ENCODE peak calls at places on chromosomes 12 and 14, in four cellular contexts. K, W, R and A are unnamed samples.

GRCh38 chr12:121165316-121165715 is 32.6 kb downstream of the P2RX7 start:
- DNase-seq in K (no peak), W (no peak), R (no peak), A (no peak)

GRCh38 chr12:120139958-120140357 is 23.4 kb upstream of the RAB35 start:
- DNase-seq in K (no peak), W (no peak), R (no peak), A (no peak)

GRCh38 chr12:16112626-16113560 is 164.6 kb downstream of the SLC15A5 start:
- DNase-seq in K (no peak), W (peak), R (no peak), A (no peak)

GRCh38 chr14:49659526-49660455 is 24.7 kb upstream of the DNAAF2 start:
- DNase-seq in K (no peak), W (no peak), R (no peak), A (no peak)

GRCh38 chr14:88955470-88955869 is 131.0 kb downstream of the TTC8 start:
- DNase-seq in K (no peak), W (no peak), R (no peak), A (no peak)

GRCh38 chr14:103943673-103944072 is 1.3 kb upstream of the RD3L start:
- DNase-seq in K (no peak), W (no peak), R (no peak), A (no peak)

GRCh38 chr14:79373451-79373850 is 837.9 kb downstream of the DIO2 start:
- DNase-seq in K (no peak), W (no peak), R (no peak), A (no peak)

GRCh38 chr14:86296173-86296572 is 766.2 kb downstream of the FLRT2 start:
- DNase-seq in K (no peak), W (no peak), R (no peak), A (no peak)

GRCh38 chr14:100025111-100025510 is 40.1 kb upstream of the EVL start:
- DNase-seq in K (no peak), W (peak), R (peak), A (peak)

GRCh38 chr12:108167974-108168373 is 38.9 kb downstream of the WSCD2 start:
- DNase-seq in K (no peak), W (no peak), R (no peak), A (no peak)

GRCh38 chr12:32217354-32218310 is 111.0 kb downstream of the BICD1 start:
- DNase-seq in K (no peak), W (no peak), R (no peak), A (no peak)

GRCh38 chr12:43208627-43209026 is 343.4 kb downstream of the ADAMTS20 start:
- DNase-seq in K (no peak), W (no peak), R (no peak), A (no peak)

GRCh38 chr14:30143617-30144016 is 216.0 kb upstream of the PRKD1 start:
- DNase-seq in K (no peak), W (no peak), R (no peak), A (no peak)

GRCh38 chr12:112350593-112351592 is 31.3 kb downstream of the HECTD4 start:
- DNase-seq in K (no peak), W (no peak), R (no peak), A (peak)

GRCh38 chr12:24821691-24822090 is 127.2 kb downstream of the BCAT1 start:
- DNase-seq in K (no peak), W (no peak), R (no peak), A (no peak)

GRCh38 chr14:104774453-104775072 is 21.0 kb downstream of the AKT1 start:
- DNase-seq in K (no peak), W (no peak), R (no peak), A (no peak)

GRCh38 chr12:123531091-123531490 is 2.4 kb downstream of the RILPL1 start:
- DNase-seq in K (peak), W (no peak), R (no peak), A (no peak)

GRCh38 chr12:124437121-124437520 is 130.3 kb downstream of the NCOR2 start:
- DNase-seq in K (no peak), W (no peak), R (no peak), A (no peak)

GRCh38 chr14:90336401-90336800 is 4.7 kb upstream of the NRDE2 start:
- DNase-seq in K (no peak), W (no peak), R (no peak), A (no peak)

GRCh38 chr12:2247109-2247508 is 194.3 kb downstream of the CACNA1C start:
- DNase-seq in K (no peak), W (no peak), R (no peak), A (no peak)

GRCh38 chr14:61525293-61526011 is 169.9 kb upstream of the HIF1A start:
- DNase-seq in K (peak), W (peak), R (peak), A (no peak)

GRCh38 chr12:92061061-92061460 is 84.6 kb downstream of the BTG1 start:
- DNase-seq in K (no peak), W (no peak), R (no peak), A (no peak)

GRCh38 chr14:29743566-29743965 is 184.1 kb downstream of the PRKD1 start:
- DNase-seq in K (no peak), W (no peak), R (no peak), A (no peak)

GRCh38 chr12:76183459-76184186 is 99.1 kb upstream of the NAP1L1 start:
- DNase-seq in K (no peak), W (no peak), R (peak), A (peak)

GRCh38 chr14:32932921-32933622 is 5.6 kb upstream of the NPAS3 start:
- DNase-seq in K (no peak), W (peak), R (no peak), A (peak)

GRCh38 chr14:65784574-65784973 is 372.0 kb downstream of the FUT8 start:
- DNase-seq in K (no peak), W (peak), R (no peak), A (no peak)

GRCh38 chr12:91053951-91054715 is 3.7 kb downstream of the KERA start:
- DNase-seq in K (peak), W (no peak), R (no peak), A (no peak)

GRCh38 chr12:75969768-75970167 is 61.8 kb downstream of the PHLDA1 start:
- DNase-seq in K (no peak), W (peak), R (no peak), A (no peak)

GRCh38 chr12:40144023-40144422 is 38.1 kb upstream of the SLC2A13 start:
- DNase-seq in K (no peak), W (no peak), R (no peak), A (no peak)

GRCh38 chr12:48201516-48201915 is 1.6 kb downstream of the OR10AD1 start:
- DNase-seq in K (no peak), W (no peak), R (no peak), A (no peak)

GRCh38 chr14:23008836-23009235 is 1.1 kb downstream of the C14orf93 start:
- DNase-seq in K (no peak), W (no peak), R (no peak), A (no peak)

GRCh38 chr12:47779301-47779942 is 6.4 kb downstream of the SLC48A1 start:
- DNase-seq in K (peak), W (peak), R (peak), A (peak)

GRCh38 chr12:48794870-48795269 is 6.0 kb upstream of the ADCY6 start:
- DNase-seq in K (no peak), W (no peak), R (no peak), A (no peak)

GRCh38 chr12:119693006-119693405 is 25.1 kb downstream of the PRKAB1 start:
- DNase-seq in K (peak), W (no peak), R (no peak), A (no peak)

GRCh38 chr14:93013368-93013719 is 90.4 kb downstream of the CHGA start:
- DNase-seq in K (no peak), W (no peak), R (peak), A (peak)

GRCh38 chr12:122932207-122932606 is 34.1 kb downstream of the ABCB9 start:
- DNase-seq in K (no peak), W (no peak), R (no peak), A (no peak)

GRCh38 chr14:34301107-34301734 is 160.8 kb downstream of the SPTSSA start:
- DNase-seq in K (no peak), W (peak), R (peak), A (peak)

GRCh38 chr12:102526701-102527100 is 46.3 kb upstream of the IGF1 start:
- DNase-seq in K (no peak), W (no peak), R (no peak), A (no peak)

DNA sequence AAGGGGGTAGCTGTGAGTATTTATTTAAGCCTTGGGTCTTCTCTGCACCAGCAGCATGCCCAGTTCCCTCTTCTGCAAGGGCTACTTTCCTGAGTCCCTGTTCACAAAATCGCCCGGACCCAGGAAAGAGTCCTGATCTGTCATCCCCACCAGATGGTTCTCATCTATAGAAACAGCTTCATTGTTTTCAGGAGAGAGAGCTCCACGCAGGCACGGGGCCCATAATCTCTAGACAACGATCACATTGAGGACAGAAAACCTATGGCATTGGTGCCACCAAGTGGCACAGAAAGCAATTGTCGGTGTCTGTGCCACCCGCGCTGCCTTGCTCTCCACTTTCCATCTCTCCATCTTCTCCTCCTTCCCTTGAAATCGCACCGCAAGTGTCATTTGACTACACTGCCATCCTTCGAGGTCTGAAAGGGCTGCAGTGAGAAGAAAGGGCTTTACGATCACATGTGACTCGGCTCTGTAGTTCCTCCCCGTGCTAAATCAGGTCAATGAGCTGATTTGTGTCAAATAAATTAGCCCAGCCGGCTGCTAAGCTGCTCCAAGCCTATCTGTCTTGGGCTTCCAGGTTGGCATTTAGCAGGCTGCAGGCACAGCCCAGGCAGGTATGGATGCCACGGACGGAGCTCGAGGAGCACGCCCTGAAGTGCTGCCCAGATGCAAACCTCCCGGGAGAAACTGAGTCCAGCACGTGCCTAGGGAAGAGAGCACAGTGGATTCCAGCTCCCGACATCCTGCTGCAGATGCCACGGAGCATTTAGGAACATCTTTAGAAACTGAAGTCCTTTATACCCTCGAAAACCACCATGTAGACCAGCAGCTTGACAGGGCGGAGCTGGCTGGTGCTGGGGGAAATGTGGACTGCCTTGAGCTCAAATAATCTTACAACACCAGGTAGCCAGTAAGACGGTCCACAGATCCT is 28.8 kb downstream of the SPRING1 start:
- DNase-seq in K (peak), W (peak), R (peak), A (peak)
- TF ChIP-seq CTCF in K (peak), W (peak), R (peak), A (peak)

GRCh38 chr12:26466709-26467108 is 271.3 kb downstream of the SSPN start:
- DNase-seq in K (no peak), W (no peak), R (no peak), A (no peak)

GRCh38 chr12:26460361-26460760 is 265.0 kb downstream of the SSPN start:
- DNase-seq in K (no peak), W (no peak), R (no peak), A (no peak)

GRCh38 chr12:26469801-26470200 is 274.4 kb downstream of the SSPN start:
- DNase-seq in K (no peak), W (no peak), R (no peak), A (no peak)

GRCh38 chr12:26461799-26462198 is 266.4 kb downstream of the SSPN start:
- DNase-seq in K (no peak), W (no peak), R (no peak), A (no peak)

DNA sequence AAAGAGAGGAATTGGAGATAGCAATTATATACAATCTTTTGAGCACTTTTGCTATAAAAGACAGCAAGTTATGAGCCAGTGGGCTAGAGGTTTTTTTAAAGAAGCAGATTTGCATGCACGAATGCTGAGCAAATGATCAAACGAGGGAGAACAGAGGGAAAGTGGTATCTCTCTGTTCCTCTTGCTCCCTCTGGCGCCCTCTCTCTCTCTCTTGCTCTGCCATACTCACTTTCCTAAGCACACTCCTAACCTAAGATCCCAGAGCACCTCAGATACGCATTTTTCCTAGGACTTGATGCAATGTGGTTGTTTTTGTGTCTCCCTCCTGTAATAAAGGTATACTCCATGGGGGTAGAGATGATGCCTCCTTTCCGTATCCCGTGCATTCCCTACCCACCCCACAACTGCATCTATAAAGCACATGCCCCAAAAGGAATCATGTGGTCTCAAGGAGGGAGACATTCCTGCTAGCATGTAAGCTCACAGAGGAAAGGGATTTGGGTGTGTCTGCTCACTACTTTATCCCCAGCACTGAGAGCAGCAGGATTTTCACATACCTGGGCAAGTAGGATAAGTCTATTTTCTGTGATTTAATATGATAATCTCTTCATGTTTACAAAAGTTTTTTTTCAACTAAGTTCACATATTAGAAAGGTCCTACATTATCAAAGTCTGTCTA is 270.2 kb downstream of the SSPN start:
- DNase-seq in K (no peak), W (peak), R (no peak), A (no peak)
- TF ChIP-seq CTCF in K (no peak), W (peak), R (no peak), A (no peak)

GRCh38 chr14:102277874-102278630 is 26.9 kb downstream of the MOK start:
- DNase-seq in K (no peak), W (no peak), R (no peak), A (no peak)
- TF ChIP-seq CTCF in K (no peak), W (no peak), R (no peak), A (no peak)

DNA sequence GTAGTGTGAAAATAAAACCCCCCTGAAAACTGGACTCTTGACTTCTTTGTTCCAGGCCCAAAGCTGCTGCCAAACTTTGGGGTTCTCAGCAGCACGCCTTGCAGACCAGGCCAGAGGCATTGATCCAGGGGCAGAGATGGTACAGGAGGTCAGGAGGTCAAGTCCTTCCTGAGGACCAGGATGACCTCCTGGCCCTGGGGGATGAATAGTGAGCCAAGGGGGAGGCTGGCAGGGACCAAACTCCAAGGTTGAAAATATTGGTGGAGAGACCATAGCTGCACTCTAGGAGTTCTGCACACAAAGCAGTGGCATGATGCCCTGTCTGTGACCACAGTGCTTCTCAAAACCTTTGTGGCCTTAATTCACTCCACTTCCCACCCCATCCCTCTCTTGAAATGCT is 12.1 kb downstream of the SLC10A1 start:
- DNase-seq in K (no peak), W (no peak), R (no peak), A (no peak)
- TF ChIP-seq CTCF in K (no peak), W (no peak), R (no peak), A (no peak)

DNA sequence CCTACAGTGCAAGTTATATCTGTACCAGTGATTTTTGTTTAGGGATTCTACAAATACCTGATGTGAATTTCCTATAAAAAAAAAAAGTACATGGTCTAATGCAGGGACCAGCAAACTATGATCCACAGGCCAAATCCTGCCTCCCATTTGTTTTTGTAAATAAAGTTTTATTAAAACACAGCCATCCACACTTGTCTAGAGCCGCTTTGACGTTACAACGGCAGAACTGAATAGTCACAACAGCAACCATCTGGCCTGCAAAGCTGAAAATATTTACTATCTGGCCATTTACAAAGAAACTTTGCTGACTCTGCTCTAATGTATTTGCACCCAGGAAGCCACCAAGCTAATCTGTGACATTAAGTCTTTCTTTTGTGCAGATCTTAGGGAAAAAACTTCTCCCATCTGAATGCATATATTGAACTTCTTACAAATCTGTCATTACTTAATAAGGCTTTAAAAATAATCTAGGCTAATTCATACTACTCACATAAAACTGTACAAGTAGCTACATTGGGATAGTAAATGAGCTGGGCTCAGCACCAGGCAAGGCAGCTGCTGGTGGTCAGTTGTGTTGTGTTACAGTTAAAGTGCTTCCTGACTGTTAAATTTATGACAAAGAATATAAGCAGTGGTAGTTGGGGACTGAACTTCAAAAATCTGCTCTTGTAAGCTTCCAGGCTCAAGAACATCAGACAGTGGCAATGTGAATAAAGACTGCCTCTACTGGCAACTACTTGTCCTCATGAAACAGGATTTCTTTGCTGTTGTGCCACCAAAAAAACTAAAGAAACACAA is 303.3 kb downstream of the MED13L start:
- DNase-seq in K (no peak), W (no peak), R (no peak), A (no peak)
- TF ChIP-seq CTCF in K (no peak), W (peak), R (no peak), A (no peak)

GRCh38 chr14:101893759-101894158 is 70.6 kb upstream of the DYNC1H1 start:
- DNase-seq in K (no peak), W (peak), R (no peak), A (no peak)
- TF ChIP-seq CTCF in K (no peak), W (no peak), R (no peak), A (no peak)

DNA sequence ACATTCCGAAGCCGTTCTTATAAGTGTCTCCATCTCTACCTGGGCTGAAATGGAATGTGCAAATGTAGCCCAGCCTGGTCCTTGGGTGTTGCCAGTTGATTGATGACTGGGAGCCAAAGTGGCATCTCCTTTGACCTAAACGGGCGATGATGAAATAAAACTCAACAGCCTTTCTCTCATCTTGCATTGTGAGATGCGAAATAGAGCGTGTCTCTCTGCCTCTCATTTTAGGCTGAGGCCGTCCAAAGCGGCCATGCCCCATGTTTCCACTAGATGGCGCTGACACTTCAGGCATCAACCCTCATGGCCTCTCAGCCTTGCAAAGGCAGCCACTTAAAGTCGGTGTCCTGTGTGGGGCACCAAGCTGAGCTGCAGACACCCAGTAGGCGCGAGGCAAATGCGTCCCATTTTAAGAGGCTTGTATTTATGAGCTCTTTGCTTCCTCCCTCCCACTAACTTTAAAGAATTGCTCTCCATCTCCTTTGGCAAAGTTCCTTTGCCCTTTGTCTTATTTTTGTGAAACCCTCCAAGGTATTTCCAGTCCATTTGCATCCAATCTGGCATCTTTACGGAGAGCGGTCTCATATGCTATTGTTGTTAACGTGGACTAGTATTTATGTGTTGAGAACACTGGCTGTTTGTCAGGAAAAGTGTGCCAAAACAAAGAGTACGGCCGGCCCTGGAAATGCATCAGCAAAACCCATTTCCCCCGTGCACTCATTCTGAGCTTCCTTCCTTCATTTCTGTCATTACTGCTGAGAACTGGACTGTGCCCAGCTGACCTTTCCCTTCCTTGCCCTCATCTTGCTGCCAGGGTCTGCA is 25.0 kb downstream of the GPRC5A start:
- DNase-seq in K (peak), W (peak), R (peak), A (peak)
- TF ChIP-seq CTCF in K (peak), W (peak), R (peak), A (peak)